ENCODE peak calls at places on chromosomes 12 and 14, in seven cellular contexts. X is ELR; M is NCI-H1105; A is germinal center; K is HTR-8/SVneo; B is CD8-positive, alpha-beta T cell; T is BE2C. V is an unnamed sample.

GRCh38 chr12:47021298-47021697 is 58.1 kb upstream of the PCED1B start:
- DNase-seq in X (peak), M (peak), A (peak), K (peak), B (no peak), T (peak), V (peak)

GRCh38 chr14:79417961-79418360 is 793.3 kb downstream of the DIO2 start:
- DNase-seq in X (no peak), M (no peak), A (no peak), K (no peak), B (no peak), T (no peak), V (no peak)

GRCh38 chr12:54413284-54414190 is 5.5 kb downstream of the ITGA5 start:
- DNase-seq in X (peak), M (no peak), A (peak), K (peak), B (peak), T (no peak), V (no peak)

GRCh38 chr12:12178545-12178944 is 88.3 kb downstream of the LRP6 start:
- DNase-seq in X (no peak), M (no peak), A (no peak), K (no peak), B (no peak), T (no peak), V (no peak)

GRCh38 chr12:41250748-41251147 is 62.6 kb downstream of the PDZRN4 start:
- DNase-seq in X (no peak), M (no peak), A (no peak), K (no peak), B (no peak), T (no peak), V (no peak)

GRCh38 chr12:91993287-91994028 is 152.2 kb downstream of the BTG1 start:
- DNase-seq in X (no peak), M (no peak), A (no peak), K (no peak), B (no peak), T (no peak), V (no peak)

GRCh38 chr14:37903561-37904191 is 304.0 kb upstream of the SSTR1 start:
- DNase-seq in X (peak), M (peak), A (peak), K (peak), B (no peak), T (peak), V (peak)

GRCh38 chr14:67577909-67578749 is 21.9 kb downstream of the PIGH start:
- DNase-seq in X (no peak), M (peak), A (no peak), K (no peak), B (no peak), T (no peak), V (no peak)

GRCh38 chr12:75479963-75480461 is 543 bp upstream of the GLIPR1 start:
- DNase-seq in X (peak), M (no peak), A (no peak), K (no peak), B (no peak), T (no peak), V (no peak)

V was measured in RKO.